ENCODE peak calls at places on chromosomes 2 and 18, in six cellular contexts. W is A549, E is hepatocyte, L is H54, A is H9, N is epithelial cell of esophagus. Z is an unnamed sample.

GRCh38 chr2:120736955-120737801 is 1.5 kb downstream of the GLI2 start:
- DNase-seq in W (peak), E (peak), L (no peak), A (peak), N (peak), Z (no peak)

GRCh38 chr2:237978058-237978712 is 11.4 kb downstream of the UBE2F start:
- DNase-seq in W (no peak), E (no peak), L (no peak), A (no peak), N (no peak), Z (no peak)

GRCh38 chr2:239820836-239821693 is 204.1 kb downstream of the NDUFA10 start:
- DNase-seq in W (no peak), E (no peak), L (no peak), A (peak), N (no peak), Z (no peak)

GRCh38 chr18:51630706-51631105 is 433.2 kb upstream of the MEX3C start:
- DNase-seq in W (no peak), E (no peak), L (no peak), A (no peak), N (no peak), Z (no peak)

GRCh38 chr2:137178955-137179377 is 413.6 kb downstream of the THSD7B start:
- DNase-seq in W (no peak), E (no peak), L (no peak), A (no peak), N (peak), Z (no peak)

GRCh38 chr2:14189929-14190328 is 442.6 kb upstream of the LRATD1 start:
- DNase-seq in W (no peak), E (no peak), L (no peak), A (no peak), N (peak), Z (no peak)

GRCh38 chr2:132038179-132038882 is 123.4 kb downstream of the ANKRD30BL start:
- DNase-seq in W (no peak), E (peak), L (no peak), A (peak), N (no peak), Z (no peak)

GRCh38 chr2:147378403-147378802 is 466.4 kb upstream of the ACVR2A start:
- DNase-seq in W (no peak), E (no peak), L (no peak), A (no peak), N (no peak), Z (no peak)

GRCh38 chr2:70906439-70907018 is 29.2 kb upstream of the ATP6V1B1 start:
- DNase-seq in W (no peak), E (peak), L (no peak), A (no peak), N (no peak), Z (no peak)

GRCh38 chr2:120052597-120052996 is 39.7 kb downstream of the EPB41L5 start:
- DNase-seq in W (no peak), E (no peak), L (no peak), A (no peak), N (no peak), Z (no peak)

GRCh38 chr2:113181491-113182051 is 7.8 kb downstream of the PSD4 start:
- DNase-seq in W (no peak), E (no peak), L (no peak), A (no peak), N (no peak), Z (no peak)

GRCh38 chr2:239249048-239249447 is 151.8 kb downstream of the HDAC4 start:
- DNase-seq in W (no peak), E (no peak), L (no peak), A (no peak), N (no peak), Z (no peak)

GRCh38 chr2:164620873-164621760 is at the start of gene GRB14:
- DNase-seq in W (peak), E (peak), L (no peak), A (peak), N (peak), Z (no peak)

GRCh38 chr2:10043906-10044601 is 704 bp downstream of the KLF11 start:
- DNase-seq in W (peak), E (peak), L (peak), A (peak), N (peak), Z (peak)

GRCh38 chr2:39642054-39642742 is 23.5 kb upstream of the TMEM178A start:
- DNase-seq in W (no peak), E (no peak), L (peak), A (no peak), N (peak), Z (no peak)

GRCh38 chr2:3082705-3083104 is 294.9 kb downstream of the EIPR1 start:
- DNase-seq in W (no peak), E (no peak), L (no peak), A (no peak), N (no peak), Z (no peak)